ENCODE peak calls at places on chromosomes 1 and 21, in eight cellular contexts. L is fibroblast of the conjunctiva; Q is amygdala; T is kidney; W is hippocampal formation; J is NCI-H69; Y is activated CD8-positive, alpha-beta memory T cell treated with anti-CD3 and anti-CD28 coated beads, Interleukin-2, amount 50 U/mL, for 48 hours; C is effector CD4-positive, alpha-beta T cell. O is an unnamed sample.

GRCh38 chr1:169745015-169745861 is 11.4 kb upstream of the SELE start:
- DNase-seq in L (peak; percentile 9), Q (no peak), T (no peak), W (no peak), J (no peak), Y (no peak), C (no peak), O (no peak)

GRCh38 chr1:91523462-91523861 is 22.8 kb downstream of the CDC7 start:
- DNase-seq in L (no peak), Q (no peak), T (no peak), W (no peak), J (no peak), Y (no peak), C (no peak), O (no peak)

GRCh38 chr1:155729031-155729898 is 40.4 kb downstream of the DAP3 start:
- DNase-seq in L (peak; percentile 51), Q (no peak), T (no peak), W (peak; percentile 75), J (peak; percentile 66), Y (no peak), C (peak; percentile 4), O (peak; percentile 38)

GRCh38 chr1:176989754-176990153 is 174.8 kb downstream of the ASTN1 start:
- DNase-seq in L (no peak), Q (no peak), T (no peak), W (peak; percentile 42), J (no peak), Y (no peak), C (no peak), O (peak; percentile 28)

GRCh38 chr1:75970631-75971030 is 38.4 kb upstream of the ASB17 start:
- DNase-seq in L (no peak), Q (no peak), T (no peak), W (no peak), J (no peak), Y (no peak), C (no peak), O (no peak)

GRCh38 chr1:216997831-216998230 is 274.6 kb upstream of the ESRRG start:
- DNase-seq in L (no peak), Q (no peak), T (no peak), W (no peak), J (no peak), Y (no peak), C (no peak), O (no peak)

GRCh38 chr1:246682231-246682895 is 41.8 kb upstream of the SCCPDH start:
- DNase-seq in L (no peak), Q (no peak), T (peak; percentile 69), W (no peak), J (no peak), Y (no peak), C (no peak), O (no peak)

GRCh38 chr1:27033059-27033746 is 20.6 kb upstream of the TENT5B start:
- DNase-seq in L (no peak), Q (no peak), T (no peak), W (no peak), J (no peak), Y (no peak), C (no peak), O (no peak)

GRCh38 chr21:39020751-39021474 is 162.3 kb downstream of the PSMG1 start:
- DNase-seq in L (peak; percentile 57), Q (no peak), T (peak; percentile 93), W (no peak), J (no peak), Y (no peak), C (no peak), O (no peak)

GRCh38 chr1:42006093-42006492 is 87.4 kb upstream of the HIVEP3 start:
- DNase-seq in L (no peak), Q (no peak), T (no peak), W (no peak), J (no peak), Y (no peak), C (no peak), O (no peak)

GRCh38 chr1:218817747-218818146 is 355.9 kb upstream of the LYPLAL1 start:
- DNase-seq in L (no peak), Q (no peak), T (no peak), W (no peak), J (peak; percentile 27), Y (no peak), C (no peak), O (no peak)

GRCh38 chr1:111569913-111570312 is 49.7 kb upstream of the RAP1A start:
- DNase-seq in L (no peak), Q (no peak), T (no peak), W (no peak), J (no peak), Y (no peak), C (no peak), O (no peak)

GRCh38 chr1:204563324-204563723 is 47.1 kb downstream of the MDM4 start:
- DNase-seq in L (no peak), Q (no peak), T (no peak), W (no peak), J (no peak), Y (no peak), C (no peak), O (no peak)

GRCh38 chr1:10267319-10267718 is 56.9 kb downstream of the KIF1B start:
- DNase-seq in L (no peak), Q (no peak), T (no peak), W (no peak), J (no peak), Y (no peak), C (no peak), O (no peak)

GRCh38 chr1:38488162-38488898 is 371.2 kb downstream of the RRAGC start:
- DNase-seq in L (no peak), Q (no peak), T (no peak), W (no peak), J (no peak), Y (no peak), C (no peak), O (no peak)

GRCh38 chr1:183444243-183444642 is 26.1 kb upstream of the NMNAT2 start:
- DNase-seq in L (no peak), Q (no peak), T (no peak), W (no peak), J (peak; percentile 29), Y (no peak), C (no peak), O (no peak)

GRCh38 chr1:165869343-165869742 is 41.9 kb downstream of the UCK2 start:
- DNase-seq in L (no peak), Q (no peak), T (no peak), W (no peak), J (no peak), Y (no peak), C (no peak), O (no peak)